ENCODE peak calls at places on chromosomes 6 and 20, in seven cellular contexts. One of them, this sample, is unnamed.

GRCh38 chr6:155364844-155365437 is 50.7 kb upstream of the TFB1M start:
- DNase-seq in T-helper 2 cell: no peak
- DNase-seq in globus pallidus: no peak
- DNase-seq in Peyer's patch: no peak
- DNase-seq in mucosa of gallbladder: no peak
- DNase-seq in fibroblast of the aortic adventitia: no peak
- DNase-seq in omental fat pad: no peak
- DNase-seq in this sample: no peak

GRCh38 chr6:159168536-159169192 is 536 bp upstream of the FNDC1 start:
- DNase-seq in T-helper 2 cell: no peak
- DNase-seq in globus pallidus: no peak
- DNase-seq in Peyer's patch: no peak
- DNase-seq in mucosa of gallbladder: no peak
- DNase-seq in fibroblast of the aortic adventitia: peak
- DNase-seq in omental fat pad: no peak
- DNase-seq in this sample: no peak

GRCh38 chr6:107304421-107305025 is 154.8 kb downstream of the PDSS2 start:
- DNase-seq in T-helper 2 cell: no peak
- DNase-seq in globus pallidus: no peak
- DNase-seq in Peyer's patch: no peak
- DNase-seq in mucosa of gallbladder: no peak
- DNase-seq in fibroblast of the aortic adventitia: no peak
- DNase-seq in omental fat pad: no peak
- DNase-seq in this sample: no peak

GRCh38 chr20:3330046-3330741 is 77.3 kb downstream of the DNAAF9 start:
- DNase-seq in T-helper 2 cell: no peak
- DNase-seq in globus pallidus: no peak
- DNase-seq in Peyer's patch: no peak
- DNase-seq in mucosa of gallbladder: no peak
- DNase-seq in fibroblast of the aortic adventitia: peak
- DNase-seq in omental fat pad: no peak
- DNase-seq in this sample: no peak

GRCh38 chr20:973785-974194 is 28.3 kb downstream of the RSPO4 start:
- DNase-seq in T-helper 2 cell: no peak
- DNase-seq in globus pallidus: no peak
- DNase-seq in Peyer's patch: no peak
- DNase-seq in mucosa of gallbladder: no peak
- DNase-seq in fibroblast of the aortic adventitia: peak
- DNase-seq in omental fat pad: no peak
- DNase-seq in this sample: no peak

GRCh38 chr6:16769986-16770376 is 8.7 kb upstream of the ATXN1 start:
- DNase-seq in T-helper 2 cell: no peak
- DNase-seq in globus pallidus: no peak
- DNase-seq in Peyer's patch: no peak
- DNase-seq in mucosa of gallbladder: no peak
- DNase-seq in fibroblast of the aortic adventitia: peak
- DNase-seq in omental fat pad: no peak
- DNase-seq in this sample: no peak

GRCh38 chr6:107736713-107737396 is 87.3 kb downstream of the SCML4 start:
- DNase-seq in T-helper 2 cell: no peak
- DNase-seq in globus pallidus: no peak
- DNase-seq in Peyer's patch: no peak
- DNase-seq in mucosa of gallbladder: no peak
- DNase-seq in fibroblast of the aortic adventitia: no peak
- DNase-seq in omental fat pad: no peak
- DNase-seq in this sample: no peak

GRCh38 chr6:108618623-108619152 is 58.0 kb downstream of the FOXO3 start:
- DNase-seq in T-helper 2 cell: no peak
- DNase-seq in globus pallidus: no peak
- DNase-seq in Peyer's patch: no peak
- DNase-seq in mucosa of gallbladder: no peak
- DNase-seq in fibroblast of the aortic adventitia: no peak
- DNase-seq in omental fat pad: no peak
- DNase-seq in this sample: no peak

GRCh38 chr20:61884571-61885389 is 180.9 kb downstream of the TAF4 start:
- DNase-seq in T-helper 2 cell: no peak
- DNase-seq in globus pallidus: no peak
- DNase-seq in Peyer's patch: no peak
- DNase-seq in mucosa of gallbladder: no peak
- DNase-seq in fibroblast of the aortic adventitia: no peak
- DNase-seq in omental fat pad: no peak
- DNase-seq in this sample: no peak

GRCh38 chr6:169724554-169725269 is 412 bp upstream of the PHF10 start:
- DNase-seq in T-helper 2 cell: peak
- DNase-seq in globus pallidus: peak
- DNase-seq in Peyer's patch: peak
- DNase-seq in mucosa of gallbladder: peak
- DNase-seq in fibroblast of the aortic adventitia: peak
- DNase-seq in omental fat pad: no peak
- DNase-seq in this sample: peak

GRCh38 chr6:94394822-94395221 is 975.5 kb upstream of the EPHA7 start:
- DNase-seq in T-helper 2 cell: no peak
- DNase-seq in globus pallidus: no peak
- DNase-seq in Peyer's patch: no peak
- DNase-seq in mucosa of gallbladder: no peak
- DNase-seq in fibroblast of the aortic adventitia: no peak
- DNase-seq in omental fat pad: no peak
- DNase-seq in this sample: no peak

GRCh38 chr6:131958551-131959470 is 7.6 kb upstream of the CCN2 start:
- DNase-seq in T-helper 2 cell: no peak
- DNase-seq in globus pallidus: no peak
- DNase-seq in Peyer's patch: peak
- DNase-seq in mucosa of gallbladder: peak
- DNase-seq in fibroblast of the aortic adventitia: no peak
- DNase-seq in omental fat pad: no peak
- DNase-seq in this sample: no peak

GRCh38 chr6:22117663-22118062 is 179.2 kb downstream of the PRL start:
- DNase-seq in T-helper 2 cell: no peak
- DNase-seq in globus pallidus: no peak
- DNase-seq in Peyer's patch: no peak
- DNase-seq in mucosa of gallbladder: no peak
- DNase-seq in fibroblast of the aortic adventitia: no peak
- DNase-seq in omental fat pad: no peak
- DNase-seq in this sample: no peak

GRCh38 chr6:146410851-146411595 is 132.6 kb upstream of the RAB32 start:
- DNase-seq in T-helper 2 cell: no peak
- DNase-seq in globus pallidus: no peak
- DNase-seq in Peyer's patch: no peak
- DNase-seq in mucosa of gallbladder: no peak
- DNase-seq in fibroblast of the aortic adventitia: peak
- DNase-seq in omental fat pad: no peak
- DNase-seq in this sample: no peak

GRCh38 chr6:3577517-3577916 is 120.7 kb upstream of the SLC22A23 start:
- DNase-seq in T-helper 2 cell: no peak
- DNase-seq in globus pallidus: no peak
- DNase-seq in Peyer's patch: no peak
- DNase-seq in mucosa of gallbladder: no peak
- DNase-seq in fibroblast of the aortic adventitia: no peak
- DNase-seq in omental fat pad: no peak
- DNase-seq in this sample: no peak

GRCh38 chr6:28489366-28490190 is 26.0 kb downstream of the GPX6 start:
- DNase-seq in T-helper 2 cell: no peak
- DNase-seq in globus pallidus: peak
- DNase-seq in Peyer's patch: no peak
- DNase-seq in mucosa of gallbladder: peak
- DNase-seq in fibroblast of the aortic adventitia: peak
- DNase-seq in omental fat pad: no peak
- DNase-seq in this sample: no peak

GRCh38 chr20:50472693-50473610 is 37.2 kb upstream of the PTPN1 start:
- DNase-seq in T-helper 2 cell: no peak
- DNase-seq in globus pallidus: no peak
- DNase-seq in Peyer's patch: no peak
- DNase-seq in mucosa of gallbladder: no peak
- DNase-seq in fibroblast of the aortic adventitia: no peak
- DNase-seq in omental fat pad: no peak
- DNase-seq in this sample: no peak

GRCh38 chr6:148200302-148200701 is 142.3 kb upstream of the SASH1 start:
- DNase-seq in T-helper 2 cell: no peak
- DNase-seq in globus pallidus: peak
- DNase-seq in Peyer's patch: no peak
- DNase-seq in mucosa of gallbladder: peak
- DNase-seq in fibroblast of the aortic adventitia: no peak
- DNase-seq in omental fat pad: no peak
- DNase-seq in this sample: no peak

GRCh38 chr6:97160280-97160679 is 122.7 kb downstream of the MMS22L start:
- DNase-seq in T-helper 2 cell: no peak
- DNase-seq in globus pallidus: no peak
- DNase-seq in Peyer's patch: no peak
- DNase-seq in mucosa of gallbladder: no peak
- DNase-seq in fibroblast of the aortic adventitia: peak
- DNase-seq in omental fat pad: no peak
- DNase-seq in this sample: no peak

GRCh38 chr20:63967330-63968135 is 2.2 kb downstream of the ZNF512B start:
- DNase-seq in T-helper 2 cell: no peak
- DNase-seq in globus pallidus: no peak
- DNase-seq in Peyer's patch: peak
- DNase-seq in mucosa of gallbladder: no peak
- DNase-seq in fibroblast of the aortic adventitia: no peak
- DNase-seq in omental fat pad: peak
- DNase-seq in this sample: no peak

GRCh38 chr6:85078071-85078470 is 313.7 kb upstream of the TBX18 start:
- DNase-seq in T-helper 2 cell: no peak
- DNase-seq in globus pallidus: no peak
- DNase-seq in Peyer's patch: no peak
- DNase-seq in mucosa of gallbladder: no peak
- DNase-seq in fibroblast of the aortic adventitia: peak
- DNase-seq in omental fat pad: no peak
- DNase-seq in this sample: no peak

GRCh38 chr6:109762769-109763450 is 71.8 kb downstream of the FIG4 start:
- DNase-seq in T-helper 2 cell: no peak
- DNase-seq in globus pallidus: no peak
- DNase-seq in Peyer's patch: no peak
- DNase-seq in mucosa of gallbladder: no peak
- DNase-seq in fibroblast of the aortic adventitia: peak
- DNase-seq in omental fat pad: no peak
- DNase-seq in this sample: no peak

GRCh38 chr6:52063584-52064400 is 23.6 kb downstream of the PKHD1 start:
- DNase-seq in T-helper 2 cell: no peak
- DNase-seq in globus pallidus: peak
- DNase-seq in Peyer's patch: no peak
- DNase-seq in mucosa of gallbladder: peak
- DNase-seq in fibroblast of the aortic adventitia: peak
- DNase-seq in omental fat pad: no peak
- DNase-seq in this sample: peak

GRCh38 chr6:41505084-41506049 is 40.8 kb upstream of the FOXP4 start:
- DNase-seq in T-helper 2 cell: no peak
- DNase-seq in globus pallidus: peak
- DNase-seq in Peyer's patch: peak
- DNase-seq in mucosa of gallbladder: peak
- DNase-seq in fibroblast of the aortic adventitia: peak
- DNase-seq in omental fat pad: no peak
- DNase-seq in this sample: no peak